ENCODE peak calls at places on chromosomes 16 and 17, in five cellular contexts. One of them, this sample, is unnamed.

GRCh38 chr16:64313726-64314125 is 808.1 kb downstream of the CDH11 start:
- DNase-seq in anterior cingulate cortex: no peak
- DNase-seq in glutamatergic neuron: no peak
- DNase-seq in HFFc6: no peak
- DNase-seq in stimulated activated naive B cell treated with anti-CD40 and anti-IgM and Interleukin-4, amounts not matched to agents 10 μg/mL and 1 μg/mL and 100 μg/mL, for 72 hours: no peak
- DNase-seq in this sample: no peak

GRCh38 chr17:57662021-57662420 is 83.1 kb downstream of the CCDC182 start:
- DNase-seq in glutamatergic neuron: no peak
- DNase-seq in HFFc6: no peak
- DNase-seq in anterior cingulate cortex: no peak
- DNase-seq in stimulated activated naive B cell treated with anti-CD40 and anti-IgM and Interleukin-4, amounts not matched to agents 10 μg/mL and 1 μg/mL and 100 μg/mL, for 72 hours: no peak
- DNase-seq in this sample: no peak

GRCh38 chr17:28575126-28575795 is 1.4 kb downstream of the ALDOC start:
- DNase-seq in anterior cingulate cortex: peak
- DNase-seq in stimulated activated naive B cell treated with anti-CD40 and anti-IgM and Interleukin-4, amounts not matched to agents 10 μg/mL and 1 μg/mL and 100 μg/mL, for 72 hours: no peak
- DNase-seq in glutamatergic neuron: no peak
- DNase-seq in HFFc6: no peak
- DNase-seq in this sample: no peak

GRCh38 chr16:84947022-84947421 is 64.3 kb downstream of the ZDHHC7 start:
- DNase-seq in stimulated activated naive B cell treated with anti-CD40 and anti-IgM and Interleukin-4, amounts not matched to agents 10 μg/mL and 1 μg/mL and 100 μg/mL, for 72 hours: no peak
- DNase-seq in anterior cingulate cortex: no peak
- DNase-seq in glutamatergic neuron: no peak
- DNase-seq in HFFc6: no peak
- DNase-seq in this sample: no peak

GRCh38 chr16:2483160-2483559 is 8.2 kb downstream of the TBC1D24 start:
- DNase-seq in anterior cingulate cortex: no peak
- DNase-seq in glutamatergic neuron: peak
- DNase-seq in stimulated activated naive B cell treated with anti-CD40 and anti-IgM and Interleukin-4, amounts not matched to agents 10 μg/mL and 1 μg/mL and 100 μg/mL, for 72 hours: no peak
- DNase-seq in HFFc6: no peak
- DNase-seq in this sample: no peak

GRCh38 chr16:69744363-69745231 is 10.1 kb downstream of the NOB1 start:
- DNase-seq in anterior cingulate cortex: no peak
- DNase-seq in glutamatergic neuron: no peak
- DNase-seq in stimulated activated naive B cell treated with anti-CD40 and anti-IgM and Interleukin-4, amounts not matched to agents 10 μg/mL and 1 μg/mL and 100 μg/mL, for 72 hours: no peak
- DNase-seq in HFFc6: no peak
- DNase-seq in this sample: no peak

GRCh38 chr16:50719401-50720337 is 22.2 kb upstream of the CYLD start:
- DNase-seq in stimulated activated naive B cell treated with anti-CD40 and anti-IgM and Interleukin-4, amounts not matched to agents 10 μg/mL and 1 μg/mL and 100 μg/mL, for 72 hours: no peak
- DNase-seq in HFFc6: no peak
- DNase-seq in glutamatergic neuron: no peak
- DNase-seq in anterior cingulate cortex: no peak
- DNase-seq in this sample: no peak

GRCh38 chr17:58703887-58704286 is 11.5 kb downstream of the RAD51C start:
- DNase-seq in anterior cingulate cortex: no peak
- DNase-seq in stimulated activated naive B cell treated with anti-CD40 and anti-IgM and Interleukin-4, amounts not matched to agents 10 μg/mL and 1 μg/mL and 100 μg/mL, for 72 hours: no peak
- DNase-seq in glutamatergic neuron: no peak
- DNase-seq in HFFc6: no peak
- DNase-seq in this sample: no peak

GRCh38 chr16:35908942-35909341 is 2449.5 kb downstream of the TP53TG3F start:
- DNase-seq in stimulated activated naive B cell treated with anti-CD40 and anti-IgM and Interleukin-4, amounts not matched to agents 10 μg/mL and 1 μg/mL and 100 μg/mL, for 72 hours: no peak
- DNase-seq in glutamatergic neuron: no peak
- DNase-seq in anterior cingulate cortex: no peak
- DNase-seq in HFFc6: no peak
- DNase-seq in this sample: no peak

This sample was measured in astrocyte.